ENCODE peak calls at places on chromosomes 11 and 22, in seven cellular contexts. T is keratinocyte, C is mucosa of descending colon, A is lower lobe of right lung, L is right lobe of liver, H is transverse colon, M is esophagus squamous epithelium. Z is an unnamed sample. For H3K9me3, the result is how much of the 10 kb centered on the place peaks cover.

GRCh38 chr11:12914401-12914912 is 94.7 kb upstream of the RASSF10 start:
- DNase-seq in A (peak), T (no peak), H (peak), M (no peak), C (peak), L (no peak), Z (no peak)

GRCh38 chr11:108654994-108655631 is 9.8 kb upstream of the DDX10 start:
- DNase-seq in T (no peak), C (no peak), M (no peak), H (peak), L (peak), A (no peak), Z (no peak)

GRCh38 chr11:65785329-65786007 is 1.4 kb upstream of the OVOL1 start:
- DNase-seq in M (no peak), C (peak), H (no peak), L (no peak), A (peak), T (no peak), Z (no peak)

GRCh38 chr11:69663326-69663725 is 11.8 kb downstream of the LTO1 start:
- DNase-seq in M (no peak), A (peak), T (no peak), C (peak), H (no peak), L (no peak), Z (no peak)

GRCh38 chr11:19216021-19216420 is 14.2 kb upstream of the CSRP3 start:
- DNase-seq in M (no peak), T (no peak), L (no peak), H (no peak), C (no peak), A (no peak), Z (no peak)

GRCh38 chr22:25417792-25418191 is 146.7 kb upstream of the GRK3 start:
- DNase-seq in C (no peak), L (no peak), A (no peak), H (no peak), T (no peak), M (no peak), Z (no peak)

GRCh38 chr11:134270250-134270714 is 5.9 kb upstream of the GLB1L3 start:
- DNase-seq in M (no peak), H (no peak), C (no peak), T (no peak), A (no peak), L (no peak), Z (no peak)

GRCh38 chr22:37757663-37758062 is 50.1 kb upstream of the GCAT start:
- DNase-seq in T (no peak), C (no peak), L (no peak), M (no peak), H (no peak), A (no peak), Z (no peak)

GRCh38 chr11:134466909-134467567 is 55.0 kb upstream of the B3GAT1 start:
- DNase-seq in L (no peak), T (no peak), C (no peak), A (no peak), H (peak), M (no peak), Z (no peak)

GRCh38 chr11:34403431-34403830 is 35.3 kb upstream of the CAT start:
- DNase-seq in L (no peak), H (no peak), T (no peak), M (no peak), C (no peak), A (no peak), Z (no peak)

GRCh38 chr11:70606951-70607330 is 208.6 kb downstream of the CTTN start:
- DNase-seq in H (no peak), T (no peak), M (no peak), A (peak), L (no peak), C (peak), Z (no peak)

GRCh38 chr11:22829231-22830081 is at the start of gene SVIP:
- DNase-seq in T (peak), H (peak), M (peak), A (peak), C (peak), L (peak), Z (peak)

GRCh38 chr22:28798810-28799124 is 1.6 kb downstream of the XBP1 start:
- DNase-seq in L (no peak), H (no peak), A (no peak), T (no peak), M (no peak), C (no peak), Z (no peak)

GRCh38 chr11:64911142-64911541 is 5.9 kb downstream of the ATG2A start:
- DNase-seq in A (no peak), M (no peak), T (no peak), L (no peak), H (no peak), C (no peak), Z (no peak)

GRCh38 chr11:115363921-115364320 is 140.3 kb downstream of the CADM1 start:
- DNase-seq in H (no peak), M (no peak), T (no peak), A (no peak), C (no peak), L (no peak), Z (no peak)

GRCh38 chr11:47705722-47706121 is 9.4 kb downstream of the AGBL2 start:
- DNase-seq in H (no peak), M (no peak), C (no peak), T (no peak), A (no peak), L (no peak), Z (no peak)

GRCh38 chr22:49976439-49977175 is 16.0 kb downstream of the PIM3 start:
- DNase-seq in A (no peak), C (no peak), T (no peak), H (peak), M (no peak), L (no peak), Z (no peak)

GRCh38 chr22:47275479-47276218 is 513.2 kb downstream of the TBC1D22A start:
- DNase-seq in C (no peak), L (no peak), T (no peak), M (no peak), A (no peak), H (no peak), Z (no peak)

GRCh38 chr22:47278655-47279054 is 516.2 kb downstream of the TBC1D22A start:
- DNase-seq in H (no peak), A (no peak), T (no peak), C (peak), L (no peak), M (no peak), Z (no peak)

GRCh38 chr22:47274196-47274595 is 511.7 kb downstream of the TBC1D22A start:
- DNase-seq in A (no peak), H (no peak), L (no peak), C (peak), M (no peak), T (no peak), Z (no peak)

GRCh38 chr22:47277511-47277910 is 515.1 kb downstream of the TBC1D22A start:
- DNase-seq in H (no peak), M (no peak), T (no peak), A (no peak), L (no peak), C (no peak), Z (no peak)

DNA sequence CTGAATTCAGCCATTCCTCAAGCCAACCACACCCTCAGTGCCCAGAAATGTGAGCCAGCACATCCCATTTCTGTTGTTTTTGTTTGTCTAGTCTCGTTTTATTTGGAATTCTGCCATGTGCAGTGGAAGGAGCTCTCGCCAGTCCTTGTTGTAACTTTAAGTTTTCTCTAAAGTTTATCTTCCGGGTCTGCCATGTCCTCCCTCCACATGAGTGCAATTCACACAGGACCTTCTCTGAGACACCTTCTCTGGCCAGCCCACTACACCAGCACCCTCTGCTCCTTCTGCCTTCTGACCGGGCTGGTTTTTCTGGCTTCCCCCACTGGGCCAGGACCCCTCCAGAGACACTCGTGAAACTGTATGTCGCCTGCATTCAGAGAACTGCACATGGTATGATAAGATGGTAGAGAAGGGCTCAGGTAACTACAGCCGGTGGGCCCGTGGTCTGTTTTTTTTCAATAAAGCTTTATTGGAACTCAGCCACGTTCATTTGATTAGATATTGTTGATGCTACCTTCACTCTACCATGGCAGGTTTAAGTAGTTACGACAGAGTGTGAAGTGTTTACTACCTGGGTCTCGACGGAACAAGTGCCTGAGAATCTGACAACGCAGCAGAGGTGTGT is 513.9 kb downstream of the TBC1D22A start:
- DNase-seq in H (no peak), T (no peak), C (no peak), A (no peak), M (no peak), L (no peak), Z (no peak)
- H3K9me3 ChIP-seq in H (under half), T (under half), C (under half), A (under half), M (under half), L (under half), Z (under half)

GRCh38 chr22:48797731-48798130 is 1029.9 kb downstream of the BRD1 start:
- DNase-seq in L (no peak), A (no peak), H (no peak), M (no peak), C (no peak), T (no peak), Z (no peak)
- H3K9me3 ChIP-seq in L (under half), A (under half), H (under half), M (under half), C (under half), T (under half), Z (under half)

GRCh38 chr11:58866788-58867187 is 22.3 kb upstream of the GLYATL2 start:
- DNase-seq in M (no peak), C (no peak), H (no peak), L (no peak), T (peak), A (no peak), Z (no peak)
- H3K9me3 ChIP-seq in M (under half), C (under half), H (under half), L (under half), T (under half), A (under half), Z (under half)

GRCh38 chr22:48100685-48101417 is 1338.4 kb downstream of the TBC1D22A start:
- DNase-seq in C (no peak), L (peak), A (no peak), H (no peak), M (no peak), T (no peak), Z (no peak)
- H3K9me3 ChIP-seq in C (under half), L (under half), A (under half), H (under half), M (under half), T (under half), Z (under half)

GRCh38 chr22:47388331-47388730 is 625.9 kb downstream of the TBC1D22A start:
- DNase-seq in H (no peak), A (no peak), T (no peak), L (no peak), C (no peak), M (no peak), Z (no peak)
- H3K9me3 ChIP-seq in H (under half), A (under half), T (under half), L (under half), C (under half), M (under half), Z (under half)

GRCh38 chr22:48706934-48707748 is 1120.5 kb downstream of the BRD1 start:
- DNase-seq in T (no peak), A (no peak), C (no peak), H (no peak), M (no peak), L (no peak), Z (no peak)

GRCh38 chr22:48708558-48709245 is 1119.0 kb downstream of the BRD1 start:
- DNase-seq in M (no peak), C (peak), T (no peak), H (no peak), L (no peak), A (no peak), Z (no peak)

GRCh38 chr22:48705917-48706605 is 1121.6 kb downstream of the BRD1 start:
- DNase-seq in A (no peak), M (no peak), H (no peak), C (no peak), L (no peak), T (no peak), Z (no peak)

GRCh38 chr22:48709453-48709852 is 1118.2 kb downstream of the BRD1 start:
- DNase-seq in T (no peak), H (no peak), M (no peak), A (no peak), C (peak), L (no peak), Z (no peak)

DNA sequence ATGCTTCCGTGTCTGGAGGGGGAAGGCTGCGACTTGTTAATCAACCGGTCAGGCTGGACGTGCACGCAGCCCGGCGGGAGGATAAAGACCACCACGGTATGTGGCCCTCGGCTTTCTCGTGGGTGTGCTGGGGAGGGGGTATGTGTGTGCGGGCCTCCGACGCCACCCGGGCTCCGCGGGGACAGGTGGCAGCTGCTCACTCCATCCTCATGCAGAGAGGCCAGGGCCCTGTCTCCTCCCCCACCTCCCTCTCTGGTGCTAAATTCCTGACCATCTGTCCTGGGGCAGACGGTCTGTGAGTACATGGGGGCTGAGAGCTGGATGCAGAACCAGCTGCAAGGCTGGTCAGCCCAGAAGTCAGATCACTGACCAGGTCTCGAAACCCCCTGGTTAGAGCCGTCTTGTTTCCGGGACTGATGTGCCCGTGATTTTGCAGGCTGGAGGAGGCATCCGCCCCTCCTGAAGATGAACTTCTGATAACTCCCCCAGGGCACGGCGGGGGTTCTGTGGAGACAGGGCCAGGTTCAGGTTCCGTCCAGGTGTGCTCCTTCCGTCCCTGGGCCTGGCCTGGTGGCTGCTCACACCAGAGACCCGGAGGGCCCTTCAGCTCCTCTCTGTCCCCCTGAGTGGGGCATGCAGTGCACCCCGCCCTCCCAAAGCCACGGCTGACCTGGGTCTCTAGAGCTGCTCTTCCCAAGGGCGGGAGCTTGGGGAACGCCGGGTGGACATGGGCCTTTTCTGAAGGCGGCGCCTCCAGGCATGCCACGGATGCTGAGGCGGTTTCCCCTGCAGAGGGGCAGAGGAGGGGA is 1119.7 kb downstream of the BRD1 start:
- DNase-seq in C (peak), H (no peak), M (no peak), T (no peak), A (no peak), L (no peak), Z (no peak)
- H3K9me3 ChIP-seq in C (under half), H (under half), M (under half), T (under half), A (under half), L (under half), Z (under half)

DNA sequence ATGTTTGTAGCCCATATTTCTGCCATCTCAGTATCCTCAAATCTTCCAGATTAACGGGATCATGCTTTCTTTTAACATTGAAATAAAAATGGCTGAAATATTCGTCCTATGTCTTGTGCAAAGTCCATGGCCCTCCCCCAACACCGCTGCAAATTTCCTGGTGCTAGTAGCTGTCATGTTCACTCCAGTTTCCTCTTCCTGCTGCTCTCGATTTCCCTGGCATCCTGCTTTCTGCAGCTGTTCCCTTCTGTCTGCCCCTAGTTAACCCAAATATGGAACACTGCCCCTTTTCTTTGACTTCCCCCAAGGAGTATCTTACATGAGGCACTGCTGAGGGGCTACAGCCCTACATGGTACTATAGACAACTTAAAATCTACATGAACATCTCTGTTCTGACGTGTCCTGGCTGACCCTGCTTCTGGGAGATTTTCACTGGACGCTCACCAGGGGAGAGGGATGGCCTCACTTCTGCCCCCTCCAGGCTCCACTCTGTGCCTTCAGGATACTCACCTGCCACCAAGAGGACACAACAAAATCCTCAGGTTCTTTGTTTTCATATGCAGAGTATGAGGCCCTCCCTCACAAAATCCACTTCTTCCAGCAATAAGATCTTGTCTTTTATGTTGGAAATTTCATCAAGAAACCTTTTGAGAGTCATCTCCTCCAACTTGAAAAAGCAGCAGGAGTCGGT is 29.4 kb upstream of the SCUBE2 start:
- DNase-seq in T (no peak), L (no peak), A (no peak), C (no peak), M (no peak), H (no peak), Z (no peak)
- H3K9me3 ChIP-seq in T (under half), L (under half), A (under half), C (under half), M (under half), H (under half), Z (under half)

GRCh38 chr11:10993186-10993585 is 135.3 kb upstream of the ZBED5 start:
- DNase-seq in C (no peak), H (no peak), M (no peak), L (no peak), T (no peak), A (no peak), Z (no peak)

GRCh38 chr11:10993640-10994039 is 135.8 kb upstream of the ZBED5 start:
- DNase-seq in L (no peak), T (no peak), A (no peak), M (no peak), C (no peak), H (no peak), Z (no peak)

GRCh38 chr11:10990160-10990559 is 132.3 kb upstream of the ZBED5 start:
- DNase-seq in A (no peak), M (no peak), L (no peak), H (no peak), T (no peak), C (no peak), Z (no peak)

GRCh38 chr11:10991372-10991771 is 133.5 kb upstream of the ZBED5 start:
- DNase-seq in A (no peak), L (no peak), H (no peak), T (no peak), C (no peak), M (no peak), Z (no peak)

DNA sequence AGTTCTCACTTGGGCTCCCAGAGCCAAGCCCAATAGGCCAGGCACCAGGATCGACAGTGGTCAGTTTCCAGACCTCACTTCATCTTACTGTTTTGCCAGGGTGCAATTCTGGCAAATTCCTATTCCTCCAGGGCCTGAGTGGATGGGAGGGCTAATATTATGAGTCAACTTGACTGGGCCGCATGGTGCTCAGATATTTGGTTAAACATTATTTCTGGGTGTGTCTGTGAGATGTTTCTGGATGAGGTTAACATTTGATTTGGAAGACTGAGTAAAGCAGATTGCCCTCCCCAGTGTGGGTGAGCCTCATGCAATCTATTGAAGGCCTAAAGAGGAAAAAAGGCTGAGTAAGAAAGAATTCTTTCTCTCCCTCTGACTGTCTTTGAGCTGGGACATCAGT is 132.8 kb upstream of the ZBED5 start:
- DNase-seq in M (no peak), A (no peak), H (no peak), C (no peak), L (no peak), T (no peak), Z (no peak)
- H3K9me3 ChIP-seq in M (under half), A (under half), H (under half), C (under half), L (under half), T (under half), Z (under half)

GRCh38 chr22:47277001-47277400 is 514.6 kb downstream of the TBC1D22A start:
- DNase-seq in C (no peak), M (no peak), T (no peak), H (no peak), L (no peak), A (no peak), Z (no peak)
- H3K9me3 ChIP-seq in C (under half), M (under half), T (under half), H (under half), L (under half), A (under half), Z (under half)

GRCh38 chr11:2650343-2650867 is 49.4 kb downstream of the KCNQ1OT1 start:
- DNase-seq in C (no peak), T (no peak), H (no peak), M (no peak), A (no peak), L (no peak), Z (no peak)
- H3K9me3 ChIP-seq in C (half or more), T (under half), H (half or more), M (under half), A (under half), L (under half), Z (under half)